ENCODE peak calls at places on chromosome 9, in nine cellular contexts. U is heart right ventricle; I is CD8-positive, alpha-beta memory T cell; R is GM18507; A is head of caudate nucleus; Q is LoVo; Z is activated CD4-positive, alpha-beta T cell treated with anti-CD3 and anti-CD28 coated beads, Interleukin-2, amount 10 ng/mL, durations not matched to agents 24 days and 14 days; Y is MV-4-11; C is G401. X is an unnamed sample.

GRCh38 chr9:103799959-103800358 is 294.1 kb upstream of the SMC2 start:
- DNase-seq in U (no peak), I (no peak), R (no peak), A (no peak), Q (no peak), Z (no peak), Y (no peak), C (no peak), X (no peak)

GRCh38 chr9:21995652-21996275 is 1.2 kb downstream of the CDKN2B-AS1 start:
- DNase-seq in U (peak), I (peak), R (no peak), A (no peak), Q (peak), Z (peak), Y (peak), C (no peak), X (no peak)

GRCh38 chr9:89603629-89604462 is 966 bp upstream of the GADD45G start:
- DNase-seq in U (peak), I (no peak), R (no peak), A (peak), Q (no peak), Z (peak), Y (no peak), C (peak), X (no peak)

GRCh38 chr9:131597246-131597645 is 51.9 kb downstream of the PRRT1B start:
- DNase-seq in U (no peak), I (no peak), R (no peak), A (no peak), Q (no peak), Z (no peak), Y (no peak), C (no peak), X (no peak)

GRCh38 chr9:91177081-91177480 is 184.6 kb downstream of the AUH start:
- DNase-seq in U (no peak), I (no peak), R (no peak), A (no peak), Q (no peak), Z (no peak), Y (no peak), C (no peak), X (no peak)

GRCh38 chr9:117434568-117434967 is 19.7 kb upstream of the ASTN2 start:
- DNase-seq in U (no peak), I (no peak), R (no peak), A (no peak), Q (peak), Z (no peak), Y (peak), C (no peak), X (no peak)

GRCh38 chr9:110919609-110920008 is 118.7 kb downstream of the LPAR1 start:
- DNase-seq in U (no peak), I (no peak), R (no peak), A (no peak), Q (no peak), Z (no peak), Y (peak), C (no peak), X (peak)

GRCh38 chr9:117958726-117959125 is 254.5 kb downstream of the TLR4 start:
- DNase-seq in U (no peak), I (no peak), R (no peak), A (no peak), Q (no peak), Z (no peak), Y (no peak), C (no peak), X (no peak)

GRCh38 chr9:98101868-98102273 is 17.2 kb downstream of the TRIM14 start:
- DNase-seq in U (no peak), I (peak), R (peak), A (no peak), Q (no peak), Z (peak), Y (peak), C (no peak), X (no peak)

GRCh38 chr9:107158321-107158720 is 124.8 kb upstream of the RAD23B start:
- DNase-seq in U (no peak), I (no peak), R (no peak), A (no peak), Q (no peak), Z (no peak), Y (no peak), C (peak), X (no peak)

GRCh38 chr9:116504893-116505480 is 182.1 kb upstream of the TRIM32 start:
- DNase-seq in U (no peak), I (no peak), R (peak), A (no peak), Q (no peak), Z (no peak), Y (peak), C (no peak), X (no peak)

GRCh38 chr9:126935630-126936029 is 21.0 kb downstream of the RALGPS1 start:
- DNase-seq in U (no peak), I (no peak), R (no peak), A (no peak), Q (no peak), Z (no peak), Y (no peak), C (no peak), X (no peak)

GRCh38 chr9:35656841-35657326 is 935 bp downstream of the RMRP start:
- DNase-seq in U (no peak), I (no peak), R (no peak), A (no peak), Q (no peak), Z (no peak), Y (no peak), C (no peak), X (no peak)

GRCh38 chr9:21996438-21996837 is 1.8 kb downstream of the CDKN2B-AS1 start:
- DNase-seq in U (no peak), I (no peak), R (no peak), A (no peak), Q (no peak), Z (no peak), Y (no peak), C (no peak), X (no peak)

GRCh38 chr9:22147818-22148573 is 138.9 kb upstream of the CDKN2B start:
- DNase-seq in U (no peak), I (no peak), R (no peak), A (no peak), Q (no peak), Z (peak), Y (peak), C (no peak), X (peak)

GRCh38 chr9:116471093-116471906 is 215.8 kb upstream of the TRIM32 start:
- DNase-seq in U (no peak), I (no peak), R (no peak), A (no peak), Q (no peak), Z (no peak), Y (no peak), C (no peak), X (no peak)

GRCh38 chr9:83284766-83285165 is 221.8 kb upstream of the RASEF start:
- DNase-seq in U (no peak), I (no peak), R (no peak), A (no peak), Q (no peak), Z (no peak), Y (no peak), C (no peak), X (no peak)

GRCh38 chr9:89256690-89257089 is 54.3 kb upstream of the CKS2 start:
- DNase-seq in U (no peak), I (no peak), R (no peak), A (no peak), Q (no peak), Z (peak), Y (no peak), C (peak), X (no peak)

GRCh38 chr9:136372006-136372405 is 1.5 kb downstream of the CARD9 start:
- DNase-seq in U (no peak), I (no peak), R (no peak), A (no peak), Q (no peak), Z (no peak), Y (no peak), C (no peak), X (no peak)

GRCh38 chr9:16867571-16868311 is 2.7 kb downstream of the BNC2 start:
- DNase-seq in U (no peak), I (no peak), R (no peak), A (no peak), Q (no peak), Z (no peak), Y (no peak), C (no peak), X (peak)

GRCh38 chr9:98900725-98901124 is 43.0 kb upstream of the COL15A1 start:
- DNase-seq in U (no peak), I (no peak), R (no peak), A (no peak), Q (no peak), Z (no peak), Y (no peak), C (peak), X (no peak)

GRCh38 chr9:88179080-88179521 is 40.8 kb upstream of the SPATA31C2 start:
- DNase-seq in U (peak), I (no peak), R (no peak), A (no peak), Q (no peak), Z (peak), Y (peak), C (no peak), X (no peak)

GRCh38 chr9:133779516-133780403 is 41.6 kb upstream of the SARDH start:
- DNase-seq in U (peak), I (no peak), R (no peak), A (no peak), Q (no peak), Z (no peak), Y (no peak), C (no peak), X (no peak)

GRCh38 chr9:15966471-15966870 is 413.6 kb downstream of the CCDC171 start:
- DNase-seq in U (no peak), I (no peak), R (no peak), A (no peak), Q (no peak), Z (no peak), Y (no peak), C (no peak), X (no peak)

GRCh38 chr9:135830496-135830895 is 76.8 kb downstream of the CAMSAP1 start:
- DNase-seq in U (no peak), I (no peak), R (no peak), A (no peak), Q (no peak), Z (no peak), Y (no peak), C (no peak), X (no peak)

X was measured in RCC 7860.